ENCODE peak calls at places on chromosomes 11 and 22, in seven cellular contexts. S, L, P, C, I, O and Y are unnamed samples.

GRCh38 chr11:110445428-110445827 is 15.7 kb downstream of the FDX1 start:
- DNase-seq in P (no peak), I (no peak), S (no peak), C (no peak), O (no peak), L (no peak), Y (no peak)

GRCh38 chr22:40499187-40499753 is 128.9 kb downstream of the SGSM3 start:
- DNase-seq in S (peak; percentile 98), C (no peak), L (no peak), O (peak; percentile 97), I (peak; percentile 97), P (no peak), Y (peak; percentile 99)

GRCh38 chr11:47857485-47858168 is 9.5 kb upstream of the NUP160 start:
- DNase-seq in P (no peak), I (no peak), S (no peak), O (no peak), L (no peak), C (no peak), Y (no peak)

GRCh38 chr11:124837491-124837856 is 27.8 kb upstream of the ROBO3 start:
- DNase-seq in I (peak; percentile 89), S (peak; percentile 91), L (peak; percentile 81), C (peak; percentile 76), P (no peak), O (peak; percentile 93), Y (peak; percentile 89)

GRCh38 chr22:46062971-46063631 is 86.1 kb upstream of the WNT7B start:
- DNase-seq in S (no peak), C (no peak), P (no peak), O (no peak), I (no peak), L (no peak), Y (no peak)

GRCh38 chr22:21103633-21104032 is 57.9 kb downstream of the LRRC74B start:
- DNase-seq in P (no peak), L (no peak), S (no peak), C (no peak), I (no peak), O (no peak), Y (no peak)

GRCh38 chr11:74678591-74679512 is 52.4 kb downstream of the CHRDL2 start:
- DNase-seq in P (no peak), L (no peak), S (no peak), O (peak; percentile 73), C (no peak), I (no peak), Y (peak; percentile 64)

GRCh38 chr11:122995526-122995925 is 13.9 kb upstream of the BSX start:
- DNase-seq in C (no peak), O (no peak), S (no peak), L (peak; percentile 58), I (no peak), P (no peak), Y (no peak)

GRCh38 chr11:128695539-128696221 is 1.8 kb downstream of the FLI1 start:
- DNase-seq in I (no peak), C (no peak), O (peak; percentile 72), P (no peak), S (peak; percentile 62), L (no peak), Y (peak; percentile 51)

GRCh38 chr22:21657361-21658118 is 8.3 kb upstream of the PPIL2 start:
- DNase-seq in O (peak; percentile 18), I (no peak), L (peak; percentile 93), C (peak; percentile 44), S (peak; percentile 60), P (peak; percentile 47), Y (peak; percentile 33)

GRCh38 chr11:118342503-118343161 is at the start of gene CD3D:
- DNase-seq in C (no peak), S (no peak), O (no peak), P (peak; percentile 57), I (no peak), L (no peak), Y (no peak)

GRCh38 chr11:59574932-59575904 is 40.4 kb downstream of the OSBP start:
- DNase-seq in I (no peak), O (no peak), P (no peak), S (no peak), L (peak; percentile 19), C (no peak), Y (peak; percentile 59)

GRCh38 chr11:11841121-11841604 is 609 bp upstream of the USP47 start:
- DNase-seq in S (no peak), O (peak; percentile 24), P (no peak), I (no peak), C (no peak), L (peak; percentile 44), Y (no peak)

GRCh38 chr11:86593833-86594232 is 78.6 kb downstream of the ME3 start:
- DNase-seq in L (no peak), C (no peak), O (no peak), P (no peak), S (no peak), I (no peak), Y (no peak)

GRCh38 chr11:131671764-131672163 is 301.3 kb downstream of the NTM start:
- DNase-seq in S (no peak), O (no peak), P (no peak), I (no peak), C (no peak), L (peak; percentile 64), Y (no peak)

GRCh38 chr11:14821031-14821430 is 71.0 kb downstream of the CYP2R1 start:
- DNase-seq in P (no peak), S (no peak), L (no peak), I (no peak), O (no peak), C (no peak), Y (no peak)

GRCh38 chr11:98566978-98567377 is 453.8 kb upstream of the CNTN5 start:
- DNase-seq in P (no peak), C (no peak), S (no peak), I (no peak), O (no peak), L (no peak), Y (no peak)

GRCh38 chr11:72652871-72653615 is 21.2 kb downstream of the PDE2A start:
- DNase-seq in P (no peak), O (no peak), I (no peak), S (no peak), L (peak; percentile 94), C (no peak), Y (no peak)

GRCh38 chr11:11588890-11589289 is 32.9 kb downstream of the GALNT18 start:
- DNase-seq in I (no peak), S (no peak), L (no peak), O (no peak), P (no peak), C (no peak), Y (no peak)

GRCh38 chr11:34240150-34240494 is 117.7 kb downstream of the ABTB2 start:
- DNase-seq in O (no peak), I (no peak), S (no peak), C (no peak), L (no peak), P (no peak), Y (no peak)

GRCh38 chr11:18312663-18313420 is 9.1 kb downstream of the HPS5 start:
- DNase-seq in P (no peak), C (no peak), O (peak; percentile 75), L (no peak), S (peak; percentile 17), I (peak; percentile 51), Y (peak; percentile 70)

GRCh38 chr11:128146926-128147605 is 440.3 kb downstream of the ETS1 start:
- DNase-seq in I (no peak), S (no peak), O (no peak), C (no peak), L (no peak), P (no peak), Y (peak; percentile 64)

GRCh38 chr11:8066036-8066910 is 14.7 kb upstream of the TUB start:
- DNase-seq in L (no peak), P (no peak), I (no peak), S (no peak), C (no peak), O (no peak), Y (no peak)

GRCh38 chr22:29747832-29748231 is 19.0 kb downstream of the ZMAT5 start:
- DNase-seq in L (no peak), P (no peak), I (no peak), O (no peak), C (no peak), S (no peak), Y (no peak)

GRCh38 chr11:13337986-13338436 is 60.4 kb downstream of the BMAL1 start:
- DNase-seq in P (no peak), L (no peak), C (no peak), I (peak; percentile 42), O (peak; percentile 60), S (peak; percentile 79), Y (peak; percentile 76)

GRCh38 chr11:98587884-98588283 is 432.9 kb upstream of the CNTN5 start:
- DNase-seq in I (no peak), O (no peak), S (no peak), C (no peak), P (no peak), L (no peak), Y (no peak)

GRCh38 chr22:23038902-23039301 is 31.4 kb upstream of the GNAZ start:
- DNase-seq in I (no peak), P (no peak), L (no peak), O (no peak), S (no peak), C (no peak), Y (no peak)